ENCODE peak calls at places on chromosomes 5 and 9, in five cellular contexts. H is CD8-positive, alpha-beta T cell; L is aorta; G is K562; M is GM12878. A is an unnamed sample.

GRCh38 chr5:59724482-59725392 is 168.8 kb downstream of the PDE4D start:
- DNase-seq in G (peak; percentile 44), M (no peak), H (no peak), L (no peak), A (no peak)

GRCh38 chr5:73213566-73213998 is 40.6 kb downstream of the TMEM174 start:
- DNase-seq in G (no peak), L (no peak), M (peak; percentile 25), H (no peak), A (no peak)

GRCh38 chr9:18890372-18890771 is 142.6 kb downstream of the SAXO1 start:
- DNase-seq in M (peak; percentile 48), L (no peak), G (no peak), H (no peak), A (no peak)

GRCh38 chr5:115816226-115817042 is at the start of gene CDO1:
- DNase-seq in M (no peak), G (no peak), H (no peak), L (peak; percentile 88), A (no peak)

GRCh38 chr5:58149345-58149744 is 310.5 kb downstream of the PLK2 start:
- DNase-seq in H (no peak), M (no peak), G (no peak), L (no peak), A (no peak)

GRCh38 chr5:135398160-135398854 is 724 bp downstream of the MACROH2A1 start:
- DNase-seq in M (no peak), H (no peak), G (peak; percentile 59), L (peak; percentile 77), A (no peak)

GRCh38 chr5:72301557-72301956 is 18.5 kb downstream of the MRPS27 start:
- DNase-seq in G (no peak), L (no peak), H (no peak), M (no peak), A (no peak)

GRCh38 chr9:129467739-129468666 is 152.9 kb downstream of the C9orf50 start:
- DNase-seq in G (no peak), L (no peak), H (no peak), M (no peak), A (no peak)

GRCh38 chr5:123412206-123412605 is 11.0 kb downstream of the CEP120 start:
- DNase-seq in H (no peak), G (no peak), L (no peak), M (no peak), A (no peak)

GRCh38 chr9:88476491-88477271 is 58.3 kb upstream of the NXNL2 start:
- DNase-seq in H (no peak), L (no peak), G (no peak), M (peak; percentile 3), A (no peak)

GRCh38 chr9:8365029-8365428 is 565.5 kb upstream of the DMAC1 start:
- DNase-seq in H (no peak), L (no peak), M (no peak), G (no peak), A (no peak)

GRCh38 chr9:5786370-5787127 is 46.4 kb downstream of the ERMP1 start:
- DNase-seq in G (no peak), L (no peak), M (no peak), H (no peak), A (no peak)

GRCh38 chr9:81649475-81649874 is 39.9 kb downstream of the TLE1 start:
- DNase-seq in M (no peak), H (no peak), L (no peak), G (no peak), A (no peak)
- H3K27ac ChIP-seq in M (no peak overlapping the region), H (no peak overlapping the region), L (no peak overlapping the region), G (no peak overlapping the region), A (no peak overlapping the region)

GRCh38 chr5:89265511-89266169 is 382.7 kb upstream of the MEF2C start:
- DNase-seq in L (no peak), M (no peak), G (no peak), H (no peak), A (no peak)
- H3K4me1 ChIP-seq in L (no peaks in the 10 kb centered on the region), M (peaks cover 22% of the 10 kb centered on the region), G (no peaks in the 10 kb centered on the region), H (no peaks in the 10 kb centered on the region), A (no peaks in the 10 kb centered on the region)

GRCh38 chr5:178340637-178341036 is 108.0 kb upstream of the PHYKPL start:
- DNase-seq in H (no peak), M (no peak), G (no peak), L (peak; percentile 63), A (no peak)
- H3K27ac ChIP-seq in H (no peak overlapping the region), M (no peak overlapping the region), G (no peak overlapping the region), L (no peak overlapping the region), A (no peak overlapping the region)

GRCh38 chr5:16713386-16713928 is 96.7 kb upstream of the RETREG1 start:
- DNase-seq in L (no peak), H (no peak), G (no peak), M (no peak), A (no peak)
- H3K4me1 ChIP-seq in L (peaks cover 5% of the 10 kb centered on the region), H (no peaks in the 10 kb centered on the region), G (no peaks in the 10 kb centered on the region), M (no peaks in the 10 kb centered on the region), A (no peaks in the 10 kb centered on the region)

GRCh38 chr9:95082401-95083084 is 235.0 kb downstream of the FANCC start:
- DNase-seq in G (no peak), M (no peak), L (peak; percentile 40), H (no peak), A (no peak)

GRCh38 chr9:95085036-95085770 is 232.3 kb downstream of the FANCC start:
- DNase-seq in G (no peak), M (no peak), H (no peak), L (peak; percentile 73), A (no peak)

GRCh38 chr9:95084254-95084934 is 233.1 kb downstream of the FANCC start:
- DNase-seq in G (no peak), M (no peak), H (no peak), L (peak; percentile 64), A (no peak)

GRCh38 chr9:95081998-95082397 is 235.5 kb downstream of the FANCC start:
- DNase-seq in H (no peak), G (no peak), M (no peak), L (peak; percentile 65), A (no peak)

DNA sequence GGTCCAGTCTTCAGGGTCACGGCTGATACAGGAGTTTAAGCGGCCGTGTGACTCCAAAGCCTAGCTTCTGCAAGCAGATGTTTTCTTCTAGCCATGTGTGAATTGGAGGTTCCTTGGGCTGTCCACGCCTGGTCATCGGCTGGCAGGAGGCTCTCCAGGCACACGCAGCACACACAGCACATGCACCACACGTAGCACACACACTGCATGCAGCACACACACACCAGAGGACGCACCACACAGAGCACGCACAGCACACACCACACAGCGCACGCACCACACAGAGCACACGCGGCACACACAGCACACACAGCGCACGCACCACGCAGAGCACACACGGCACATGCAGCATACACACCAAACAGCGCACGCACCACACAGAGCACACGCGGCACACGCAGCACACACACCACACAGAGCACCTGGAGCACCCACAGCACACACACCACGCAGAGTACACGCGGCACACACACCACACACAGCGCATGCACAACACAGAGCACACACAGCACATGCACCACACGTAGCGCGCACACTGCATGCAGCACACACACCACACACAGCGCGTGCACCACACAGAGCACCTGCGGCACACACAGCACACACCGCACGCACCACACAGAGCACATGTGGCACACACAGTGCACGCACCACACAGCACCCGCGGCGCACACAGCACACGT is 234.3 kb downstream of the FANCC start:
- DNase-seq in G (no peak), M (no peak), H (no peak), L (peak; percentile 50), A (no peak)
- H3K27ac ChIP-seq in G (no peak overlapping the region), M (no peak overlapping the region), H (no peak overlapping the region), L (no peak overlapping the region), A (peak overlapping the region; percentile 90)

GRCh38 chr9:134346151-134346550 is 19.9 kb downstream of the RXRA start:
- DNase-seq in G (no peak), L (no peak), M (no peak), H (no peak), A (no peak)
- H3K4me1 ChIP-seq in G (peaks cover 98% of the 10 kb centered on the region), L (no peaks in the 10 kb centered on the region), M (no peaks in the 10 kb centered on the region), H (peaks cover 15% of the 10 kb centered on the region), A (peaks cover 100% of the 10 kb centered on the region)

DNA sequence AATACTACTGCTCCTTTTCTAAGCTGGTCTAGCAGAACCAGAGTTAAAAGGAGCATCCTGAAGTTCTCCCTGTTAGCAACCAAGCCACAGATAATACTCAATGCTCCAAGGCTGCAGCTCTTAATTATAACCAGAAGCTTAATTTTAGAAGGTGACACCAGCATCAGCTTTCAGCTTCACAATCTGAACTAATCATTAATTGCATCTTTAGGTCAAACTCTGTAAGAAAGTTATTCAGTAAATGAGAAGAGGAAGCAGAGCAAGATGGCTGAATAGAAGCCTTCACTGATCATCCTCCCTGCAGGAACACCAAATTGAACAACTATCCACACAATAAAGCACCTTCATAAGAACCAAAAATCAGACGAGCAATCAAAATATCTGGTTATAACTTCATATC is 38.5 kb downstream of the APBA1 start:
- DNase-seq in H (no peak), G (no peak), L (no peak), M (no peak), A (no peak)
- H3K27ac ChIP-seq in H (no peak overlapping the region), G (no peak overlapping the region), L (no peak overlapping the region), M (no peak overlapping the region), A (no peak overlapping the region)

GRCh38 chr5:94388773-94389514 is 229.5 kb downstream of the KIAA0825 start:
- DNase-seq in G (no peak), L (no peak), H (no peak), M (no peak), A (no peak)
- H3K4me1 ChIP-seq in G (no peaks in the 10 kb centered on the region), L (no peaks in the 10 kb centered on the region), H (no peaks in the 10 kb centered on the region), M (no peaks in the 10 kb centered on the region), A (no peaks in the 10 kb centered on the region)

GRCh38 chr9:4126184-4126865 is 173.5 kb downstream of the GLIS3 start:
- DNase-seq in L (no peak), M (no peak), H (no peak), G (no peak), A (no peak)
- H3K27ac ChIP-seq in L (no peak overlapping the region), M (no peak overlapping the region), H (no peak overlapping the region), G (no peak overlapping the region), A (no peak overlapping the region)

A was measured in esophagus squamous epithelium.